ENCODE peak calls at places on chromosomes 2 and 18, in five cellular contexts. R is AG09319, S is GM23338, N is psoas muscle, K is OCI-LY7. X is an unnamed sample.
A peak's percentile ranks its signal among the peaks of the same experiment; 100 is the strongest.

GRCh38 chr2:16168506-16169264 is 228.3 kb downstream of the MYCN start:
- DNase-seq in N (no peak), S (peak; percentile 7), K (no peak), R (no peak), X (no peak)

GRCh38 chr2:102058293-102058833 is 66.6 kb downstream of the IL1R2 start:
- DNase-seq in S (no peak), K (no peak), N (no peak), R (no peak), X (no peak)

GRCh38 chr2:27211241-27211942 is 449 bp upstream of the ATRAID start:
- DNase-seq in K (peak; percentile 30), S (peak; percentile 83), N (no peak), R (no peak), X (no peak)

GRCh38 chr2:222978850-222979249 is 73.1 kb upstream of the KCNE4 start:
- DNase-seq in N (no peak), S (peak; percentile 8), K (no peak), R (no peak), X (no peak)

GRCh38 chr18:58842978-58843661 is 21.6 kb upstream of the ZNF532 start:
- DNase-seq in R (no peak), S (no peak), K (no peak), N (peak; percentile 61), X (no peak)

GRCh38 chr2:63023444-63023843 is 27.2 kb upstream of the OTX1 start:
- DNase-seq in K (peak; percentile 33), R (no peak), S (peak; percentile 83), N (no peak), X (no peak)

GRCh38 chr2:133791191-133791590 is 222.9 kb upstream of the NCKAP5 start:
- DNase-seq in K (no peak), N (no peak), S (no peak), R (no peak), X (no peak)

GRCh38 chr2:11589316-11589940 is 55.6 kb downstream of the GREB1 start:
- DNase-seq in K (no peak), N (no peak), R (no peak), S (peak; percentile 63), X (no peak)

GRCh38 chr2:203077458-203077857 is 62.8 kb downstream of the NBEAL1 start:
- DNase-seq in N (no peak), R (peak; percentile 2), S (no peak), K (no peak), X (no peak)

GRCh38 chr2:9703701-9704221 is 73.0 kb upstream of the YWHAQ start:
- DNase-seq in K (no peak), N (no peak), R (no peak), S (no peak), X (peak; percentile 45)

GRCh38 chr2:100876231-100876860 is 56.4 kb downstream of the NPAS2 start:
- DNase-seq in N (no peak), K (no peak), R (no peak), S (no peak), X (no peak)

GRCh38 chr2:180360283-180360618 is 353.2 kb upstream of the CWC22 start:
- DNase-seq in R (no peak), K (no peak), N (no peak), S (no peak), X (no peak)

GRCh38 chr2:180356676-180357075 is 349.6 kb upstream of the CWC22 start:
- DNase-seq in R (no peak), K (no peak), N (no peak), S (no peak), X (no peak)

GRCh38 chr2:180358458-180358857 is 351.4 kb upstream of the CWC22 start:
- DNase-seq in R (no peak), K (no peak), S (no peak), N (no peak), X (no peak)

GRCh38 chr2:180364719-180365118 is 357.6 kb upstream of the CWC22 start:
- DNase-seq in N (no peak), R (no peak), S (no peak), K (no peak), X (no peak)

GRCh38 chr2:180359522-180360282 is 352.6 kb upstream of the CWC22 start:
- DNase-seq in K (peak; percentile 49), R (no peak), N (no peak), S (peak; percentile 10), X (no peak)
- TF ChIP-seq CTCF in K (peak; percentile 57), R (no peak), N (no peak), S (peak; percentile 59), X (no peak)

GRCh38 chr18:44636241-44636640 is 44.4 kb upstream of the SETBP1 start:
- DNase-seq in N (no peak), S (no peak), R (no peak), K (no peak), X (no peak)

GRCh38 chr18:44638141-44638540 is 42.5 kb upstream of the SETBP1 start:
- DNase-seq in R (no peak), S (no peak), N (no peak), K (no peak), X (no peak)

GRCh38 chr18:44637210-44638051 is 43.3 kb upstream of the SETBP1 start:
- DNase-seq in S (no peak), N (no peak), K (no peak), R (no peak), X (no peak)

GRCh38 chr18:44635546-44635945 is 45.1 kb upstream of the SETBP1 start:
- DNase-seq in N (no peak), S (no peak), R (no peak), K (no peak), X (no peak)

GRCh38 chr18:44638811-44639210 is 41.9 kb upstream of the SETBP1 start:
- DNase-seq in K (no peak), S (no peak), R (no peak), N (no peak), X (no peak)
- TF ChIP-seq CTCF in K (no peak), S (no peak), R (no peak), N (no peak), X (no peak)

GRCh38 chr2:208254871-208255556 is at the start of gene IDH1:
- DNase-seq in R (peak; percentile 81), N (peak; percentile 97), S (peak; percentile 98), K (peak; percentile 91), X (peak; percentile 100)
- TF ChIP-seq CTCF in R (peak; percentile 48), N (no peak), S (peak; percentile 57), K (peak; percentile 81), X (no peak)

GRCh38 chr2:191866675-191867506 is 20.0 kb upstream of the CAVIN2 start:
- DNase-seq in S (no peak), N (no peak), K (no peak), R (peak; percentile 74), X (no peak)

GRCh38 chr2:191867507-191867847 is 20.6 kb upstream of the CAVIN2 start:
- DNase-seq in R (no peak), K (no peak), N (no peak), S (no peak), X (no peak)

GRCh38 chr2:191869781-191870180 is 22.9 kb upstream of the CAVIN2 start:
- DNase-seq in R (no peak), N (no peak), K (no peak), S (no peak), X (no peak)

GRCh38 chr2:191869178-191869577 is 22.3 kb upstream of the CAVIN2 start:
- DNase-seq in S (peak; percentile 95), R (no peak), N (no peak), K (no peak), X (no peak)

DNA sequence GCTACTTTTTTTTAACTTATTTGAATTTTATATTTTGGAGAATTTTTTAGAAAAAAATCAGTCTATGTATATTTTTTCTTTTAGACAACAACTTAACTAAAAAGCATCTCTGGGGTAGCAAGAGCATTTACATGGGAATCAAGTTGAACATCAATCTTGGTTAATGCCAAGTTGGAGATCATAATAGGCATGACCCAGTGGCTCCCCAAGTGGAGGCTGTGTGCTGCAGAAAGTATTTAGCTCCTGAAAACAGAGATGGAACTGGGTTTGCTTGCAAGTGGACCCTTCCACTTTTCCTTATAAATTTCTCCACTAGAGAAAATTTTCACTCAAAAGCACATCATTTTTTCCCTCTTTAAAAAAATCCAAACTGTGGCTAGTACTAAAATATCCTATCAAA is 23.9 kb upstream of the CAVIN2 start:
- DNase-seq in K (no peak), R (no peak), S (peak; percentile 53), N (no peak), X (no peak)
- TF ChIP-seq CTCF in K (peak; percentile 38), R (no peak), S (peak; percentile 52), N (no peak), X (no peak)

DNA sequence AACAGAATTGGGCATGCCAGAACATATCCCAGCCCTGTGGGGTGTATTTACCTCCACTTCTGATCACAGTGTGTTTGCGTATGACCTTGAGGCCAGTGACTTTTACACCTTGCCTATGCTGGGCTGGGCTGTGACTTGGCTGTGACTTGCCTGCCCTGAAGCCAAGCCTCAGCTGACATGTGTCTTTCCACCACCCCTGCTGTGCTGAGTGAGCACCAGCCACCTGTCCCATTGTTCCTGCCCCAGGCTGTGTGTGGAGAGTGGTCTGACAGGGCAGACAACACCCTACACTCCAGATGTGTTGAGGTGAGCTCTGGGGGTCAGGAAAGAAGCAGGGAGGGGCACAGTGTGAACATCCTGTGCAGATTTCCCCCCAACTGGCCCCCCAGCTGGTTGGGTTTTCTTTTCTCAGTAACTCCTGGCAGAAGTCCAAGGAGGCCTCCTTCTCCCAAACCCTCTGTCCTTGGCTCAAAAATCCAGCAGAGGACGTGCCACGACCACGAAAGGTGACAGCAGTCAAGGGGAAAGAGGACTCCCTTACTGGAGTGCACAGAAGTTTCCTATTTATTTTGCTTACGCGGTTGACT is 5.1 kb upstream of the STEAP3 start:
- DNase-seq in S (peak; percentile 39), R (peak; percentile 34), N (no peak), K (peak; percentile 5), X (no peak)
- TF ChIP-seq CTCF in S (peak; percentile 68), R (peak; percentile 54), N (peak; percentile 46), K (peak; percentile 38), X (no peak)

GRCh38 chr2:237134831-237135230 is 49.1 kb downstream of the COPS8 start:
- DNase-seq in R (peak; percentile 49), K (no peak), N (no peak), S (no peak), X (no peak)

GRCh38 chr2:237131749-237132148 is 46.1 kb downstream of the COPS8 start:
- DNase-seq in R (peak; percentile 50), S (no peak), N (no peak), K (no peak), X (no peak)

GRCh38 chr2:237134321-237134720 is 48.6 kb downstream of the COPS8 start:
- DNase-seq in S (no peak), K (no peak), N (no peak), R (no peak), X (no peak)

GRCh38 chr2:237130562-237131421 is 45.1 kb downstream of the COPS8 start:
- DNase-seq in S (no peak), N (no peak), K (no peak), R (no peak), X (no peak)

DNA sequence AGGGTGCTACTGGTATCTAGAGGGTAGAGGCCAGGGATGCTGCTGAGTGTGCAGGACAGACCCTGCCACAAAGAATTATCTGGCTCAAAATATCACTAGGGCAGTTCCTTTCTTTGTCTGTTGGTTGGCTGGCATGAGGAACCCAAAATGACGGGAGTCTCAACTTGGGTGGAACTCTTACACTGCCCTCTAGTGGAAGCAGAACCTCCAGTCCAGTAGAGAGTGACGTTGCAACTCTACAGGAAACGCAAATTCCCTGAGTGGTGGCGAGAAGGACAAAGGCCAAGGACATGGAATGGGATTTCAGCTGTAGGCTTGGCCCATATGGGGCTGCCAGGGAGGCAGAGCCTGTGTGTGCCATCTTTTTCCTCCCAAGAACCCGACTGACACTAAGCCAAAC is 47.1 kb downstream of the COPS8 start:
- DNase-seq in K (peak; percentile 42), S (peak; percentile 89), R (no peak), N (no peak), X (no peak)
- TF ChIP-seq CTCF in K (peak; percentile 83), S (peak; percentile 88), R (peak; percentile 6), N (peak; percentile 28), X (no peak)